ENCODE peak calls at places on chromosomes 4 and X, in eight cellular contexts. B is IMR-90, R is lung, I is fibroblast of lung, Y is tibial artery, N is mesendoderm, U is small intestine, L is GM23248. T is an unnamed sample.

GRCh38 chr4:173736840-173737239 is 206.8 kb upstream of the HAND2 start:
- DNase-seq in B (peak; percentile 39), R (no peak), I (peak; percentile 81), Y (no peak), N (no peak), U (no peak), L (no peak), T (no peak)

GRCh38 chr4:146222313-146222712 is 8.0 kb downstream of the REELD1 start:
- DNase-seq in B (peak; percentile 54), R (no peak), I (peak; percentile 46), Y (no peak), N (peak; percentile 53), U (no peak), L (peak; percentile 39), T (no peak)

GRCh38 chrX:136275553-136275952 is 24.4 kb upstream of the MAP7D3 start:
- DNase-seq in B (no peak), R (no peak), I (no peak), Y (no peak), N (no peak), U (peak; percentile 75), L (no peak), T (peak; percentile 47)

GRCh38 chr4:103498161-103499070 is 221.4 kb downstream of the TACR3 start:
- DNase-seq in B (peak; percentile 4), R (no peak), I (peak; percentile 62), Y (no peak), N (peak; percentile 79), U (no peak), L (peak; percentile 74), T (no peak)

GRCh38 chr4:124631760-124632159 is 80.8 kb downstream of the ANKRD50 start:
- DNase-seq in B (peak; percentile 98), R (peak; percentile 46), I (peak; percentile 91), Y (peak; percentile 29), N (peak; percentile 98), U (peak; percentile 41), L (peak; percentile 98), T (no peak)

GRCh38 chrX:43481601-43482000 is 174.5 kb upstream of the MAOA start:
- DNase-seq in B (no peak), R (no peak), I (no peak), Y (no peak), N (peak; percentile 86), U (no peak), L (no peak), T (no peak)

GRCh38 chr4:8316911-8317351 is 47.4 kb downstream of the HTRA3 start:
- DNase-seq in B (no peak), R (no peak), I (no peak), Y (no peak), N (no peak), U (no peak), L (no peak), T (no peak)

GRCh38 chrX:139202742-139203410 is 327.7 kb upstream of the F9 start:
- DNase-seq in B (no peak), R (no peak), I (no peak), Y (no peak), N (peak; percentile 29), U (no peak), L (peak; percentile 21), T (no peak)

GRCh38 chr4:32172761-32173160 is 1452.6 kb downstream of the PCDH7 start:
- DNase-seq in B (peak; percentile 21), R (no peak), I (peak; percentile 5), Y (no peak), N (no peak), U (no peak), L (no peak), T (no peak)

GRCh38 chrX:56281789-56282188 is 49.6 kb downstream of the KLF8 start:
- DNase-seq in B (peak; percentile 16), R (no peak), I (peak; percentile 22), Y (no peak), N (peak; percentile 5), U (no peak), L (peak; percentile 23), T (no peak)

GRCh38 chr4:150297861-150298474 is 219.7 kb downstream of the DCLK2 start:
- DNase-seq in B (peak; percentile 78), R (no peak), I (peak; percentile 84), Y (peak; percentile 28), N (peak; percentile 49), U (peak; percentile 45), L (peak; percentile 71), T (no peak)

GRCh38 chr4:89751416-89751815 is 85.5 kb downstream of the SNCA start:
- DNase-seq in B (no peak), R (no peak), I (no peak), Y (no peak), N (no peak), U (no peak), L (no peak), T (no peak)

GRCh38 chr4:113684534-113685091 is 76.9 kb downstream of the CAMK2D start:
- DNase-seq in B (peak; percentile 84), R (no peak), I (peak; percentile 72), Y (peak; percentile 51), N (peak; percentile 67), U (peak; percentile 69), L (peak; percentile 73), T (no peak)

GRCh38 chr4:42436950-42437349 is 39.7 kb downstream of the SHISA3 start:
- DNase-seq in B (no peak), R (no peak), I (no peak), Y (no peak), N (no peak), U (peak; percentile 34), L (no peak), T (no peak)

GRCh38 chr4:42445038-42445437 is 47.8 kb downstream of the SHISA3 start:
- DNase-seq in B (no peak), R (no peak), I (no peak), Y (no peak), N (no peak), U (no peak), L (no peak), T (no peak)

GRCh38 chr4:42446823-42447222 is 49.5 kb downstream of the SHISA3 start:
- DNase-seq in B (no peak), R (no peak), I (no peak), Y (no peak), N (no peak), U (no peak), L (no peak), T (no peak)

DNA sequence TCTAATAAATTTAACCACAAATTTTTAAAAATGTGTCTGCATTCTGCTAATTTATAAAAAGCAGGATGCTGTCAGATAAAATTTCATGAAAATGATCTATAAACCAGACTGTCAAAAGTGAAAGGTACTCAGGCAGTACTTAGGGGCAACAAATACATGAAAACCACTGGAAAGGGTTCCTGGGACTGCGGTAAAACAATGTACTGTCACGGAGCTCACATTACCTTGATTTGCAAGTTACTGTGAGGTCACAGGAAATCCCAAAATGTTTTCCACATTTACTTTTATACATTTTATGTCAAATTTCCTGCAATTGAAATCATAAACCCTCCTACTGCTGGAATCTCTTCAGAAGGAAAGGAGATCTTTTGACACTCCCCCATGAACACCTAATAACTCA is 45.3 kb downstream of the SHISA3 start:
- DNase-seq in B (no peak), R (no peak), I (no peak), Y (no peak), N (no peak), U (no peak), L (no peak), T (no peak)
- H3K27ac ChIP-seq in B (no peak overlapping the region), R (no peak overlapping the region), I (no peak overlapping the region), Y (no peak overlapping the region), N (no peak overlapping the region), U (no peak overlapping the region), L (no peak overlapping the region), T (no peak overlapping the region)

GRCh38 chr4:153616005-153616555 is 68.0 kb upstream of the TLR2 start:
- DNase-seq in B (no peak), R (no peak), I (no peak), Y (no peak), N (no peak), U (no peak), L (no peak), T (no peak)
- H3K36me3 ChIP-seq in B (peaks cover 3% of the 10 kb centered on the region), R (peaks cover 7% of the 10 kb centered on the region), I (peaks cover under 1% of the 10 kb centered on the region), Y (peaks cover 36% of the 10 kb centered on the region), N (no peaks in the 10 kb centered on the region), U (peaks cover 2% of the 10 kb centered on the region), L (peaks cover 10% of the 10 kb centered on the region), T (no peaks in the 10 kb centered on the region)

GRCh38 chr4:4383085-4383484 is 3.8 kb upstream of the NSG1 start:
- DNase-seq in B (no peak), R (no peak), I (no peak), Y (no peak), N (no peak), U (no peak), L (no peak), T (no peak)
- H3K27me3 ChIP-seq in B (peaks cover 76% of the 10 kb centered on the region), R (peaks cover 28% of the 10 kb centered on the region), I (peaks cover 35% of the 10 kb centered on the region), Y (peaks cover 55% of the 10 kb centered on the region), N (peaks cover 17% of the 10 kb centered on the region), U (peaks cover 23% of the 10 kb centered on the region), L (peaks cover 57% of the 10 kb centered on the region), T (no peaks in the 10 kb centered on the region)

GRCh38 chr4:4488405-4489404 is 53.1 kb downstream of the STX18 start:
- DNase-seq in B (peak; percentile 83), R (peak; percentile 63), I (peak; percentile 87), Y (peak; percentile 66), N (peak; percentile 80), U (peak; percentile 77), L (peak; percentile 84), T (peak; percentile 55)
- H3K27ac ChIP-seq in B (no peak overlapping the region), R (no peak overlapping the region), I (no peak overlapping the region), Y (no peak overlapping the region), N (no peak overlapping the region), U (no peak overlapping the region), L (no peak overlapping the region), T (no peak overlapping the region)

T was measured in Peyer's patch.